ENCODE peak calls at places on chromosomes 13 and 19, in five cellular contexts. H is IMR-90, I is neuronal stem cell, D is H9, G is H1. N is an unnamed sample.

GRCh38 chr13:99977912-99978780 is 3.4 kb upstream of the ZIC2 start:
- DNase-seq in D (peak), I (no peak), H (no peak), G (peak), N (no peak)

GRCh38 chr19:44626067-44626624 is 12.8 kb downstream of the IGSF23 start:
- DNase-seq in G (no peak), H (peak), I (no peak), D (no peak), N (peak)

GRCh38 chr13:29434217-29434940 is 161.1 kb downstream of the SLC7A1 start:
- DNase-seq in D (no peak), G (no peak), H (no peak), I (no peak), N (no peak)

GRCh38 chr13:105177265-105177900 is 1358.1 kb downstream of the EFNB2 start:
- DNase-seq in H (no peak), G (no peak), D (no peak), I (no peak), N (peak)

GRCh38 chr19:7419153-7419552 is 69.7 kb downstream of the PEX11G start:
- DNase-seq in D (no peak), I (no peak), H (no peak), G (no peak), N (no peak)

GRCh38 chr19:4768934-4769777 is 22.4 kb upstream of the FEM1A start:
- DNase-seq in D (peak), H (peak), I (peak), G (peak), N (peak)

GRCh38 chr19:18156841-18157464 is 4.0 kb downstream of the PIK3R2 start:
- DNase-seq in G (no peak), D (no peak), I (no peak), H (peak), N (peak)

GRCh38 chr19:49216076-49216475 is 58.5 kb downstream of the TRPM4 start:
- DNase-seq in I (no peak), G (no peak), H (peak), D (no peak), N (peak)

GRCh38 chr19:18515959-18516358 is 5.9 kb downstream of the ELL start:
- DNase-seq in G (no peak), H (no peak), I (no peak), D (no peak), N (no peak)

GRCh38 chr19:47618771-47619170 is 9.8 kb downstream of the BICRA start:
- DNase-seq in I (no peak), D (no peak), H (peak), G (no peak), N (no peak)

GRCh38 chr19:16825312-16826168 is 3.7 kb upstream of the SIN3B start:
- DNase-seq in I (no peak), D (peak), H (peak), G (peak), N (peak)

GRCh38 chr13:20495087-20496023 is 30.3 kb downstream of the CRYL1 start:
- DNase-seq in I (peak), D (peak), H (peak), G (peak), N (peak)

GRCh38 chr19:51959791-51960190 is 26.8 kb downstream of the ZNF350 start:
- DNase-seq in I (no peak), G (no peak), D (no peak), H (peak), N (peak)

GRCh38 chr19:19600793-19601346 is 17.6 kb downstream of the PBX4 start:
- DNase-seq in D (no peak), G (no peak), I (no peak), H (no peak), N (no peak)

GRCh38 chr13:41720839-41721561 is 239.9 kb downstream of the VWA8 start:
- DNase-seq in H (no peak), D (no peak), I (no peak), G (no peak), N (no peak)

GRCh38 chr19:58053480-58054156 is 5.5 kb upstream of the ZNF135 start:
- DNase-seq in G (no peak), I (no peak), H (no peak), D (no peak), N (no peak)

GRCh38 chr19:15714638-15715037 is 13.2 kb upstream of the OR10H2 start:
- DNase-seq in H (no peak), G (no peak), D (no peak), I (no peak), N (no peak)

GRCh38 chr13:74316531-74316930 is 182.3 kb upstream of the KLF12 start:
- DNase-seq in G (no peak), I (no peak), H (peak), D (no peak), N (peak)

GRCh38 chr19:46015961-46016425 is 6.9 kb downstream of the PGLYRP1 start:
- DNase-seq in I (no peak), D (no peak), H (no peak), G (peak), N (no peak)

DNA sequence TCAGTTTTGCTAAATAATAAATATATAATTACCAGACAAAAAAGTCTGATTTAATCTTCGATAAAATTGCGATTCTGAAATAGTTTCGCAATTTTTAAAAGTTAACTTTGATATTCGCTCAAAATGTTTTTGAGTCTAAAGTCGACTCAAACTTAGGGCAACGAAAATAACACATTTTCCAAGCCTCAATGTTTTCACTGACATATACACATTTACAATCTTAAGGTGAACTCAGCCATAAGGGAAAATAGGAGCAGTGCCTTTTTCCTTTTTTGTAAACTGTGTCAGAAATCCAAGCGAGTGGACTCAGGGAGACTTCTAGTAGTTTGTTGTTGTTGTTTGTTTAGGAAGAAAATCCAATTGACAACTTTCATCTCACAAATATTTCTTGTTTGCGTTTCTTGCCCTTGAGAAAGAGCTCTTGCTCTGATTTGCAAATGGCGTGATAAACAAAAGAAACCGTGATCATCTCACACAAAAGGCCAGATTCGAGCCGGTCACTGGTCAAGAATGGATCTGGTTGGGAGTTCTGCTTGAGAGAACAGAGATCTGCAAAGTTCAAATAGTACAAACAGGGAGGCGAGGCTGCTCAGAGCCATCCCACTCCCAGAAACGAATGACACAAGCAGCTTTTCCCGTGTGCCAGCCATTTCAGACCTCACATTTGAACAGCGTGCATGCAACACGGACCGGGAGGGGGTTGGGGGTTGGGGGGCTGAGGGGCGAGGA is 2.1 kb downstream of the SOX21 start:
- DNase-seq in H (no peak), I (no peak), D (peak), G (no peak), N (peak)
- H3K4me2 ChIP-seq in H (no peak), I (no peak), D (peak), G (peak), N (no peak)

GRCh38 chr13:95553271-95553588 is 710 bp downstream of the CLDN10 start:
- DNase-seq in D (no peak), H (no peak), G (no peak), I (no peak), N (no peak)
- H3K18ac ChIP-seq in D (no peak), H (no peak), G (no peak), I (peak), N (no peak)

DNA sequence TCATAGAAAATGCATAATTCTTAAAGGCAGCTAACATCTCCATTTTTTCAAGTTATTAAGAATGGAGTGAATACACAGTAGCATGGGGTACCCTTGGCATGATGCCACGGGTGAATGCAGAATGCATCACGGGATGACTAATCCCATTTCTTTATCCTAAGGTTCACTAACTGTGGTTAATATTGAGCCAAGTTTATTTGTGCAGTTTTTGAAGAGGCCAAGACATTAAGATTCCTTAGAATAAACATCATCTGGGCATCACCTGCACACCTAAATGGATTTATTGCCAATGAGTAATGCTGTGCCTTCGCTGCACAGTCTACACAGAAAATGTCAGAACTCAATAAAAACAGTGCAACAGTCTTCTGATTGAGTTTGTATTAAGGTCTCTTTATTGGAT is 333.1 kb downstream of the GPC6 start:
- DNase-seq in G (no peak), I (no peak), D (no peak), H (peak), N (peak)
- H3K4me2 ChIP-seq in G (no peak), I (no peak), D (no peak), H (no peak), N (no peak)

DNA sequence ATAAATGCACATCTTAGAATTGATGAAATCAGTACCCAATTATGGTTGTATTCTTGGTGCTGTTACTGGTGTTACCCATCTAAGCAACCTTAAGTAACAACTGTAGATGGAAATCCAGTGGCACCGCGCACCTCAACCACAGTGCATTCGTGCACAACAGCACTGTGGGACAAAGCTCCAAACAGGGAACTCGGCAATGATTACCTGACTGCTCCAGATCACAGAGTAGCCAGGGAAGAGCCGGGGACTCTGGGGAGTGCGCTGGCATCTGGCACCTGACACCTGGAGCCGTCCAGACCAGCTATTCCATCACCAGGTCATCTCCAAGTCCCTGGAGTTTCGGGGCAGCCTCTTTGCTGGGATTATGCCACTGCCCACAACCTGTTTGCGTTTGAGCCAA is 62.0 kb downstream of the COL4A1 start:
- DNase-seq in I (no peak), D (no peak), G (peak), H (no peak), N (no peak)
- H3K18ac ChIP-seq in I (no peak), D (no peak), G (no peak), H (peak), N (no peak)

GRCh38 chr13:40315416-40316064 is 350.9 kb downstream of the FOXO1 start:
- DNase-seq in G (no peak), I (no peak), H (no peak), D (no peak), N (no peak)

GRCh38 chr13:40306817-40307216 is 359.6 kb downstream of the FOXO1 start:
- DNase-seq in D (no peak), I (no peak), G (no peak), H (no peak), N (no peak)

GRCh38 chr13:40304391-40304790 is 362.1 kb downstream of the FOXO1 start:
- DNase-seq in H (no peak), D (no peak), G (no peak), I (no peak), N (no peak)

GRCh38 chr13:40313269-40314200 is 352.9 kb downstream of the FOXO1 start:
- DNase-seq in I (no peak), H (no peak), G (no peak), D (no peak), N (no peak)

GRCh38 chr13:40309881-40310280 is 356.6 kb downstream of the FOXO1 start:
- DNase-seq in H (no peak), G (no peak), I (no peak), D (no peak), N (no peak)
- H3K4me2 ChIP-seq in H (no peak), G (no peak), I (no peak), D (no peak), N (no peak)